ENCODE peak calls at places on chromosomes 4 and X, in four cellular contexts. K is hepatocyte, Q is neuronal stem cell, T is AG09309. Z is an unnamed sample.

GRCh38 chr4:5034206-5034605 is 14.9 kb upstream of the CYTL1 start:
- DNase-seq in K (no peak), Q (no peak), T (no peak), Z (no peak)

GRCh38 chr4:125070869-125071268 is 243.9 kb upstream of the FAT4 start:
- DNase-seq in K (no peak), Q (no peak), T (no peak), Z (no peak)

GRCh38 chrX:24515447-24515846 is 50.4 kb downstream of the PDK3 start:
- DNase-seq in K (peak), Q (no peak), T (no peak), Z (no peak)

GRCh38 chrX:138756234-138756633 is 44.7 kb upstream of the FGF13 start:
- DNase-seq in K (peak), Q (peak), T (no peak), Z (no peak)

GRCh38 chrX:9555354-9555753 is 90.5 kb downstream of the TBL1X start:
- DNase-seq in K (no peak), Q (no peak), T (no peak), Z (no peak)

GRCh38 chrX:87160435-87161010 is 357.1 kb upstream of the KLHL4 start:
- DNase-seq in K (no peak), Q (no peak), T (no peak), Z (no peak)

GRCh38 chrX:128992107-128992971 is 531.0 kb downstream of the SMARCA1 start:
- DNase-seq in K (no peak), Q (no peak), T (no peak), Z (no peak)

GRCh38 chr4:23458061-23458460 is 431.8 kb downstream of the PPARGC1A start:
- DNase-seq in K (peak), Q (no peak), T (no peak), Z (no peak)

GRCh38 chr4:171875291-171875690 is 62.1 kb downstream of the GALNTL6 start:
- DNase-seq in K (no peak), Q (no peak), T (no peak), Z (no peak)

GRCh38 chr4:17705107-17705506 is 76.3 kb downstream of the FAM184B start:
- DNase-seq in K (no peak), Q (no peak), T (no peak), Z (no peak)

GRCh38 chr4:53060278-53060677 is 198.2 kb downstream of the RASL11B start:
- DNase-seq in K (no peak), Q (no peak), T (no peak), Z (no peak)

GRCh38 chrX:107626916-107627315 is 1.4 kb upstream of the PRPS1 start:
- DNase-seq in K (no peak), Q (no peak), T (no peak), Z (no peak)

GRCh38 chrX:13747836-13748235 is 13.3 kb downstream of the OFD1 start:
- DNase-seq in K (peak), Q (no peak), T (peak), Z (peak)

GRCh38 chr4:185504098-185505047 is 30.9 kb downstream of the PDLIM3 start:
- DNase-seq in K (no peak), Q (no peak), T (no peak), Z (peak)

GRCh38 chr4:24655326-24655725 is 71.0 kb upstream of the DHX15 start:
- DNase-seq in K (no peak), Q (no peak), T (no peak), Z (no peak)

GRCh38 chrX:77342028-77342427 is 105.2 kb upstream of the FGF16 start:
- DNase-seq in K (no peak), Q (no peak), T (no peak), Z (no peak)

GRCh38 chrX:22015144-22015750 is 16.9 kb upstream of the PHEX start:
- DNase-seq in K (no peak), Q (no peak), T (no peak), Z (no peak)

GRCh38 chrX:133475521-133475920 is 60.2 kb upstream of the GPC4 start:
- DNase-seq in K (no peak), Q (no peak), T (no peak), Z (no peak)

GRCh38 chr4:146243141-146243882 is 29.0 kb downstream of the REELD1 start:
- DNase-seq in K (no peak), Q (no peak), T (no peak), Z (no peak)

GRCh38 chr4:83599183-83599582 is 63.3 kb downstream of the GPAT3 start:
- DNase-seq in K (no peak), Q (no peak), T (no peak), Z (no peak)

GRCh38 chrX:152881289-152881688 is 16.6 kb upstream of the ZNF185 start:
- DNase-seq in K (no peak), Q (no peak), T (no peak), Z (no peak)

GRCh38 chr4:26238426-26238781 is 82.4 kb upstream of the RBPJ start:
- DNase-seq in K (peak), Q (no peak), T (no peak), Z (no peak)
- H3K4me3 ChIP-seq in K (no peak), Q (no peak), T (no peak), Z (no peak)

GRCh38 chr4:139900964-139901376 is 235.4 kb downstream of the MGST2 start:
- DNase-seq in K (no peak), Q (no peak), T (no peak), Z (no peak)

GRCh38 chr4:139903845-139904244 is 238.2 kb downstream of the MGST2 start:
- DNase-seq in K (no peak), Q (no peak), T (no peak), Z (no peak)

GRCh38 chr4:139902328-139903217 is 237.0 kb downstream of the MGST2 start:
- DNase-seq in K (no peak), Q (no peak), T (no peak), Z (no peak)

GRCh38 chr4:139899346-139899745 is 233.7 kb downstream of the MGST2 start:
- DNase-seq in K (no peak), Q (no peak), T (no peak), Z (no peak)

DNA sequence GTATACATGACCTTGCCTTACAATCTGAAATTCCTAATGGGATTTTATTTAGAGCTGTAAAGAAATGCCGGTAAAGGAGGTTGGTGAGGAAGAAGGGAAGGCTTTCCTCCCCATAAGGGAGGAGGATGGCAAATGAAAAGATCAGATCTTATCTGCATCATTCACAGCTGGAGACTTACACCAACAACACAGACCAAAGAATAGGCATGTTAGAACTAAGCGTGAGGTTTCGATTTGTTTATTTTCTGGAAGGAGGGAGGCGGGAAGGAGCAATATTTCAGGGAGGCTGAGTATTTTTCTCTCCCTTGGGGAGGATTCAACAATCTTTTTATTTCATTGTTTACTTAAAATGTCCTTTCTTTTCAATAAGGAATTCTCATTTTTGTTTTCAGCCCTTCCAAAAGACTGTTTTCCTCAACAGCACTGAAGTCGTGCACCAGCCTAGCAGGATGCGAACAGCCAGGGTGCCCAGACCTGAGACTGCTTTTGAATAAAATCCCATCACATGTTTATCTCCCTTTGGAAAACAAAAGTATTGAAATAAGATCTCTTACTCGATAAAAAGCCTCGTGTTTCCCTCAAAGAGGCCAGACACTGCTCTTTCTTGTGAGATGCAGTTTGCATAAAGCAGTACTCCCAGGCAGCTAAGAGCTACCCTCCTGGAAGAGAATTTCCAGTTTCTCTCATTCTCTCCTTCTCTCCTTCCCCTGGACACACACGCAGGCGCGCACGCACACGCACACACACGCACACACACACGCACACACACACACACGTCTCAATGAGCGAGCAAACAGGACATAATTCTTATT is 236.1 kb downstream of the MGST2 start:
- DNase-seq in K (no peak), Q (no peak), T (no peak), Z (no peak)
- H3K4me3 ChIP-seq in K (no peak), Q (no peak), T (peak), Z (peak)

GRCh38 chrX:10769696-10770619 is 149.6 kb upstream of the MID1 start:
- DNase-seq in K (peak), Q (peak), T (no peak), Z (peak)
- H3K4me3 ChIP-seq in K (no peak), Q (no peak), T (no peak), Z (peak)

GRCh38 chr4:114358901-114359300 is 239.7 kb upstream of the UGT8 start:
- DNase-seq in K (no peak), Q (no peak), T (no peak), Z (no peak)

GRCh38 chr4:114366368-114366767 is 232.2 kb upstream of the UGT8 start:
- DNase-seq in K (no peak), Q (no peak), T (no peak), Z (no peak)

GRCh38 chr4:114365591-114365990 is 233.0 kb upstream of the UGT8 start:
- DNase-seq in K (no peak), Q (no peak), T (no peak), Z (no peak)

GRCh38 chr4:114364857-114365256 is 233.8 kb upstream of the UGT8 start:
- DNase-seq in K (no peak), Q (no peak), T (peak), Z (peak)

GRCh38 chr4:114361249-114361648 is 237.4 kb upstream of the UGT8 start:
- DNase-seq in K (no peak), Q (no peak), T (no peak), Z (no peak)
- H3K4me3 ChIP-seq in K (no peak), Q (no peak), T (no peak), Z (no peak)

DNA sequence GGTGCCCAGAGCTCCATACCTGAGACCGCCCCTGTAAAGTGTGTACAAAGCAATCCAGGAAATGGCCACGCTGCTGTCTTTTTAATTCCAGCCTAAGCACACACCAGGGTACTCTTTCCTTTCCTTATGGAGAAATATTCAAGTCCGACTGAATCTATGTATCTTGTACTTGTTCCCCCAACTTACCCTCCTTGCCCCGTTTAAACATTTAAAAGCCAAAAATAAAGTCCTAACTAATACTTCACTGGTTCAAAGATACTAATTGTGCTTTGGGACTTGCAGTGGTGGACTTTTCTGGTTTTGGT is 731 bp upstream of the AMMECR1 start:
- DNase-seq in K (no peak), Q (no peak), T (no peak), Z (no peak)
- H3K4me3 ChIP-seq in K (peak), Q (peak), T (peak), Z (peak)

GRCh38 chrX:154365997-154366665 is 8.3 kb downstream of the FLNA start:
- DNase-seq in K (no peak), Q (no peak), T (no peak), Z (no peak)
- H3K4me3 ChIP-seq in K (no peak), Q (no peak), T (no peak), Z (no peak)

DNA sequence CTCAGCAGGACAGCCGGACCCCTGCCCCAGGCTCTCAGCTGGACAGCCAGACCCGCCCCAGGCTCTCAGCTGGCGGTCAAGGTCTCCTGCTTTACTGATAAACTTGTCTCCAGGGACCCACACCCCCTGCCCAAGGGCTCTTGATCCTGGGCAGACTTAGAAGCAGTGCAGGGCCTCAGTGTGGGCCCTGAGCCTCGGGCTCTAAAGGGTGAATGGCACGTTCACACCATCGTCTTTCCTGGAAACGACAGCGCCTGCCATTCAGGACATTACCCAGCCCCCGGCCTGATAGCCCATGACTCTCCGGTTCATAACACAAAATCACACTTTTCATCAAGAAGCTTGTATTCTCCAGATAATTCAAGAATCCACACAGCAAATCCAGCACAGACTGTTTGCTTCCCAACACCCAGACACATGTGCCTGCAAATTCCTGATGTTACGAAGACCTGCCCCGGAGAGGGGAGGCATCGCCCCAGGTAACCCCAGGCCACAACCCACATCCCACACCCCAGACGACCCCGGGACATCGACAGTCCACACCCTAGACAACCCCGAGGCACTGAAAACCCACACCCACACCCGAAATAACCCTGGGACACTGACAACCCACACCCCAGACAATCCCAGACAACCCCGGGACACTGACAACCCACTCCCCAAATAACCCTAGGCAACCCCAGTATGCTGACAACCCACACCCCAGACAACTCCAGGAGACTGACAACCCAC is 136.8 kb downstream of the FAM53A start:
- DNase-seq in K (no peak), Q (no peak), T (no peak), Z (no peak)
- H3K4me3 ChIP-seq in K (no peak), Q (no peak), T (no peak), Z (no peak)